ENCODE peak calls at places on chromosome 18, in ten cellular contexts. G, I, C, O, H, A, D, J, U and K are unnamed samples.

GRCh38 chr18:47109049-47109448 is 41.3 kb downstream of the HDHD2 start:
- DNase-seq in G (no peak), I (no peak), C (no peak), O (peak), H (no peak), A (no peak), D (no peak), J (no peak), U (no peak), K (no peak)

GRCh38 chr18:22499421-22499820 is 81.7 kb upstream of the CTAGE1 start:
- DNase-seq in G (no peak), I (no peak), C (no peak), O (no peak), H (no peak), A (no peak), D (no peak), J (no peak), U (no peak), K (no peak)

GRCh38 chr18:8800445-8800844 is 95.1 kb downstream of the MTCL1 start:
- DNase-seq in G (peak), I (peak), C (no peak), O (no peak), H (no peak), A (no peak), D (no peak), J (no peak), U (peak), K (no peak)

GRCh38 chr18:9642799-9643445 is 28.6 kb upstream of the PPP4R1 start:
- DNase-seq in G (peak), I (no peak), C (no peak), O (no peak), H (no peak), A (no peak), D (no peak), J (no peak), U (no peak), K (no peak)

GRCh38 chr18:76212958-76213357 is 282.1 kb downstream of the ZNF516 start:
- DNase-seq in G (no peak), I (no peak), C (no peak), O (no peak), H (no peak), A (no peak), D (no peak), J (no peak), U (no peak), K (peak)

GRCh38 chr18:73038336-73038735 is 170.5 kb upstream of the NETO1 start:
- DNase-seq in G (no peak), I (no peak), C (no peak), O (no peak), H (no peak), A (no peak), D (no peak), J (no peak), U (no peak), K (no peak)

GRCh38 chr18:58359226-58360019 is 269.5 kb downstream of the ALPK2 start:
- DNase-seq in G (no peak), I (no peak), C (no peak), O (no peak), H (no peak), A (no peak), D (no peak), J (no peak), U (no peak), K (no peak)

GRCh38 chr18:12242658-12243260 is 11.4 kb upstream of the CIDEA start:
- DNase-seq in G (no peak), I (no peak), C (no peak), O (no peak), H (no peak), A (no peak), D (no peak), J (no peak), U (no peak), K (no peak)

GRCh38 chr18:32934201-32934600 is 161.4 kb upstream of the KLHL14 start:
- DNase-seq in G (no peak), I (no peak), C (no peak), O (no peak), H (no peak), A (no peak), D (no peak), J (no peak), U (no peak), K (no peak)

GRCh38 chr18:44826418-44827259 is 146.0 kb downstream of the SETBP1 start:
- DNase-seq in G (no peak), I (peak), C (peak), O (peak), H (no peak), A (no peak), D (no peak), J (peak), U (peak), K (no peak)

GRCh38 chr18:48649231-48649630 is 110.4 kb downstream of the CTIF start:
- DNase-seq in G (no peak), I (no peak), C (no peak), O (no peak), H (no peak), A (no peak), D (peak), J (no peak), U (no peak), K (peak)

GRCh38 chr18:44687421-44687820 is 6.7 kb downstream of the SETBP1 start:
- DNase-seq in G (no peak), I (no peak), C (no peak), O (no peak), H (no peak), A (no peak), D (no peak), J (no peak), U (no peak), K (no peak)

GRCh38 chr18:13446581-13447470 is 228.3 kb downstream of the LDLRAD4 start:
- DNase-seq in G (peak), I (no peak), C (no peak), O (peak), H (no peak), A (peak), D (no peak), J (no peak), U (no peak), K (no peak)

GRCh38 chr18:36412778-36413177 is 115.3 kb downstream of the FHOD3 start:
- DNase-seq in G (peak), I (no peak), C (no peak), O (no peak), H (peak), A (no peak), D (peak), J (no peak), U (no peak), K (no peak)

GRCh38 chr18:72470391-72470790 is 73.8 kb downstream of the CBLN2 start:
- DNase-seq in G (no peak), I (no peak), C (no peak), O (no peak), H (no peak), A (no peak), D (no peak), J (no peak), U (no peak), K (no peak)

GRCh38 chr18:42192251-42193248 is 237.5 kb downstream of the PIK3C3 start:
- DNase-seq in G (no peak), I (peak), C (no peak), O (no peak), H (no peak), A (no peak), D (no peak), J (no peak), U (no peak), K (no peak)

GRCh38 chr18:45249306-45249705 is 366.0 kb upstream of the SLC14A2 start:
- DNase-seq in G (no peak), I (no peak), C (no peak), O (no peak), H (no peak), A (no peak), D (no peak), J (no peak), U (peak), K (no peak)

GRCh38 chr18:23992119-23992940 is 22.2 kb upstream of the TTC39C start:
- DNase-seq in G (no peak), I (peak), C (no peak), O (no peak), H (no peak), A (peak), D (no peak), J (peak), U (no peak), K (no peak)

GRCh38 chr18:63237911-63238710 is 81.5 kb downstream of the BCL2 start:
- DNase-seq in G (peak), I (peak), C (no peak), O (peak), H (no peak), A (no peak), D (peak), J (no peak), U (peak), K (no peak)

GRCh38 chr18:79547413-79548076 is 132.1 kb upstream of the CTDP1 start:
- DNase-seq in G (peak), I (no peak), C (peak), O (peak), H (no peak), A (no peak), D (no peak), J (no peak), U (no peak), K (no peak)

GRCh38 chr18:78689606-78690005 is 290.0 kb upstream of the SALL3 start:
- DNase-seq in G (no peak), I (no peak), C (no peak), O (no peak), H (no peak), A (no peak), D (no peak), J (no peak), U (no peak), K (no peak)

GRCh38 chr18:12571617-12572016 is 86.3 kb downstream of the SPIRE1 start:
- DNase-seq in G (no peak), I (no peak), C (no peak), O (no peak), H (no peak), A (no peak), D (no peak), J (no peak), U (no peak), K (no peak)

GRCh38 chr18:55897101-55897500 is 309.1 kb upstream of the TCF4 start:
- DNase-seq in G (no peak), I (no peak), C (no peak), O (no peak), H (no peak), A (no peak), D (no peak), J (no peak), U (no peak), K (no peak)

GRCh38 chr18:51447351-51447896 is 249.9 kb upstream of the MEX3C start:
- DNase-seq in G (no peak), I (no peak), C (peak), O (peak), H (no peak), A (no peak), D (peak), J (no peak), U (no peak), K (peak)

GRCh38 chr18:77087391-77088141 is 45.0 kb downstream of the MBP start:
- DNase-seq in G (peak), I (no peak), C (no peak), O (peak), H (no peak), A (no peak), D (peak), J (peak), U (no peak), K (no peak)